ENCODE peak calls at places on chromosomes 4 and X, in five cellular contexts. A is brain microvascular endothelial cell, F is right cardiac atrium, T is lower lobe of right lung, O is substantia nigra. S is an unnamed sample.

GRCh38 chrX:136867518-136867917 is 13.0 kb downstream of the RBMX start:
- DNase-seq in O (no peak), T (no peak), F (no peak), A (no peak), S (no peak)

GRCh38 chr4:39053983-39054382 is 8.0 kb upstream of the KLHL5 start:
- DNase-seq in T (no peak), A (no peak), F (no peak), O (no peak), S (no peak)

GRCh38 chr4:24686866-24687672 is 102.7 kb upstream of the DHX15 start:
- DNase-seq in F (no peak), O (no peak), A (peak), T (peak), S (no peak)

GRCh38 chr4:159319027-159319426 is 216.1 kb downstream of the RAPGEF2 start:
- DNase-seq in T (no peak), F (no peak), O (no peak), A (no peak), S (no peak)

GRCh38 chrX:70433848-70434351 is 10.7 kb upstream of the DLG3 start:
- DNase-seq in F (peak), O (no peak), T (peak), A (no peak), S (no peak)

GRCh38 chr4:133483600-133484246 is 334.6 kb downstream of the PCDH10 start:
- DNase-seq in A (peak), T (no peak), O (no peak), F (no peak), S (no peak)

GRCh38 chr4:151624606-151625565 is 135.9 kb downstream of the GATB start:
- DNase-seq in A (no peak), F (no peak), T (no peak), O (no peak), S (no peak)

GRCh38 chr4:10074767-10075105 is 41.9 kb downstream of the WDR1 start:
- DNase-seq in O (no peak), T (no peak), F (no peak), A (peak), S (no peak)

GRCh38 chr4:78129383-78130108 is 72.4 kb downstream of the FRAS1 start:
- DNase-seq in A (no peak), O (no peak), T (no peak), F (no peak), S (no peak)

GRCh38 chrX:154751669-154752271 is 893 bp upstream of the GAB3 start:
- DNase-seq in A (no peak), T (no peak), F (no peak), O (no peak), S (no peak)

GRCh38 chr4:18020145-18020670 is 1.3 kb downstream of the LCORL start:
- DNase-seq in O (no peak), A (no peak), F (peak), T (no peak), S (no peak)

GRCh38 chr4:101953949-101954348 is 163.4 kb downstream of the BANK1 start:
- DNase-seq in F (no peak), O (no peak), A (peak), T (no peak), S (no peak)

GRCh38 chr4:73341454-73341853 is 62.6 kb upstream of the ALB start:
- DNase-seq in O (peak), T (no peak), F (no peak), A (peak), S (no peak)

GRCh38 chr4:175451238-175451965 is 360.7 kb downstream of the GPM6A start:
- DNase-seq in T (no peak), F (no peak), O (no peak), A (no peak), S (no peak)

GRCh38 chrX:41561045-41561444 is 113.9 kb downstream of the NYX start:
- DNase-seq in O (no peak), F (no peak), T (no peak), A (peak), S (no peak)

GRCh38 chrX:46754450-46755075 is 4.4 kb downstream of the SLC9A7 start:
- DNase-seq in A (no peak), T (no peak), F (no peak), O (no peak), S (no peak)

GRCh38 chrX:119155416-119156035 is 27.9 kb upstream of the KIAA1210 start:
- DNase-seq in O (no peak), F (no peak), T (no peak), A (peak), S (no peak)

GRCh38 chr4:156515295-156515694 is 456.3 kb downstream of the PDGFC start:
- DNase-seq in A (no peak), O (no peak), F (no peak), T (no peak), S (no peak)

GRCh38 chr4:69092190-69092589 is 4.1 kb upstream of the UGT2B7 start:
- DNase-seq in T (no peak), A (peak), O (no peak), F (no peak), S (no peak)

GRCh38 chrX:139831689-139832456 is 101.0 kb downstream of the ATP11C start:
- DNase-seq in T (no peak), O (no peak), F (no peak), A (peak), S (no peak)

GRCh38 chrX:38438321-38438720 is 85.9 kb downstream of the OTC start:
- DNase-seq in F (no peak), T (no peak), O (no peak), A (no peak), S (no peak)

GRCh38 chr4:88457307-88458090 is 580 bp downstream of the HERC5 start:
- DNase-seq in A (no peak), T (peak), O (no peak), F (peak), S (no peak)

GRCh38 chr4:53747401-53747800 is 156.1 kb upstream of the LNX1 start:
- DNase-seq in O (no peak), A (no peak), T (no peak), F (no peak), S (no peak)

GRCh38 chr4:119733431-119733830 is 104.8 kb upstream of the PDE5A start:
- DNase-seq in A (peak), F (no peak), T (no peak), O (no peak), S (no peak)

GRCh38 chrX:148871422-148872152 is 371.2 kb downstream of the AFF2 start:
- DNase-seq in F (no peak), A (peak), O (no peak), T (no peak), S (no peak)

GRCh38 chrX:153317996-153318722 is 3.4 kb downstream of the PNMA6F start:
- DNase-seq in O (no peak), F (no peak), A (no peak), T (no peak), S (no peak)

GRCh38 chrX:48045410-48046311 is 25.8 kb downstream of the ZNF630 start:
- DNase-seq in F (peak), T (no peak), A (peak), O (no peak), S (no peak)

GRCh38 chrX:138067415-138067814 is 501.5 kb downstream of the ZIC3 start:
- DNase-seq in F (no peak), O (no peak), A (no peak), T (no peak), S (no peak)

GRCh38 chr4:182207806-182208483 is 35.3 kb upstream of the TENM3 start:
- DNase-seq in O (no peak), F (no peak), A (peak), T (no peak), S (no peak)
- H3K27ac ChIP-seq in O (no peak), F (no peak), A (peak), T (no peak), S (no peak)

DNA sequence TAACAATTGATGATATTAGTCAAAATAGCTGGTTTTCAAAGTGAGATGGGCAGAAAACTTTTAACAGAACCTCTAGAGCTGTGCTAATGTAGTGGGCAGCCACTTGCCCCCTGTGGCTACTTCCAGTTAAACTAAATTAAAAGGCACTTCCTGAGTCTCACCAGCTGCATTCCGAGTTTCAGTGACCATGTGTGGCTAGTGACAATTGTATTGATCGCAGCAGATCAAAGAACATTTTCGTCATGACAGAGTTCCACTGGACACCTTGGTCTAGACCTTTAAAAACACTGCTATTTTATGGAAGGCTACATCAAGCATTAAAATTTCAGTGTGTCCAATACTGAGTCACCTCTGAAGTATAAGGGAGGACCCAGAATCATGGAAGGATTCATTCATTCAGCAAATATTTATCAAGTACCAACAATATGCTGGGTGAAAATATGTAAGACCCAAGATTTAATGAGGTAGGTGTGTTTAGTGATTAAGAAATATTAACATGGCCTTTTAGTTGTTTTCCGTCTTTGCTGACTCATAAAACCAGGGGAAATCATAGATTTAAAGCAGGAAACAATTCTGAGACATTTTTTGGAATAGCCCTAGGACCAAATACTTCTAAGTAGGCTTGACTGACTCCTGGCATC is 5.1 kb upstream of the FAT1 start:
- DNase-seq in A (no peak), T (no peak), F (no peak), O (no peak), S (no peak)
- H3K27ac ChIP-seq in A (peak), T (no peak), F (no peak), O (no peak), S (no peak)

GRCh38 chrX:10254746-10255145 is 98.0 kb downstream of the CLCN4 start:
- DNase-seq in T (no peak), O (no peak), F (no peak), A (no peak), S (no peak)

GRCh38 chrX:10259716-10260115 is 102.9 kb downstream of the CLCN4 start:
- DNase-seq in F (no peak), T (no peak), O (no peak), A (peak), S (no peak)
- H3K27ac ChIP-seq in F (no peak), T (no peak), O (no peak), A (no peak), S (no peak)

GRCh38 chr4:7842384-7843279 is 97.0 kb downstream of the AFAP1 start:
- DNase-seq in T (no peak), O (no peak), F (peak), A (peak), S (no peak)

GRCh38 chr4:7841071-7841470 is 98.6 kb downstream of the AFAP1 start:
- DNase-seq in O (no peak), F (no peak), A (no peak), T (no peak), S (no peak)

GRCh38 chr4:7839856-7840255 is 99.8 kb downstream of the AFAP1 start:
- DNase-seq in O (no peak), T (no peak), F (no peak), A (no peak), S (no peak)

GRCh38 chr4:7837597-7838135 is 102.0 kb downstream of the AFAP1 start:
- DNase-seq in F (no peak), A (no peak), O (no peak), T (no peak), S (no peak)

DNA sequence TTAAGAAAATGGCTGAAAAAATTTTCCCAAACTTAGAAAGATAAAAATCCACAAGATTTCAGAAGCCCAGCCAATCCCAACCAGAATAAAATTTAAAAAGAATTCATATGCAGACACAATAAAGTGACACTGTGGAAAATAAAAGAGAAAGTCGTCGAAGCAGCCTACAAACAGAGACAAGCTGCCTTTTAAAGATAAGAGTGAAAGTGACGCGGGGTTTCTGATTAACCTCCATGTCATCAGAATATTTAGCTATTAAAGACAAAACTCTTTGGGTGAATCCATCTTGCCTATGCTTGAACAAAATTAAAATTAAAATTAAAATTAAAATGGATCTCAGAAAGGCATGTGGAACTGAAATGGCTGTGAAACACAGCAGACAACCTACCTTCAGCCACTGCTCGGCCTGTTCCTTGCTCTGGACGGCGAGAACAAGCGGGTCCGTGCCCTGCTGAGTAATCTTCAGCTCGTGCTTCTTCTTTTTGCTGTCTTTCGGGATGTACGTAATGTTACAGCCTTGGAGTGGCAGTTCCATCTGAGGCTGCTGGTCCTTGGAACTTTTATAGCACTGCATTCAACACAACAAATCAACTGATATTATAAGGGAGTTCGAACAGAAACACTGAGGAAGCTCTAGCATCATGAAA is 101.4 kb downstream of the AFAP1 start:
- DNase-seq in T (no peak), O (no peak), A (no peak), F (no peak), S (no peak)
- H3K27ac ChIP-seq in T (no peak), O (no peak), A (no peak), F (peak), S (no peak)

DNA sequence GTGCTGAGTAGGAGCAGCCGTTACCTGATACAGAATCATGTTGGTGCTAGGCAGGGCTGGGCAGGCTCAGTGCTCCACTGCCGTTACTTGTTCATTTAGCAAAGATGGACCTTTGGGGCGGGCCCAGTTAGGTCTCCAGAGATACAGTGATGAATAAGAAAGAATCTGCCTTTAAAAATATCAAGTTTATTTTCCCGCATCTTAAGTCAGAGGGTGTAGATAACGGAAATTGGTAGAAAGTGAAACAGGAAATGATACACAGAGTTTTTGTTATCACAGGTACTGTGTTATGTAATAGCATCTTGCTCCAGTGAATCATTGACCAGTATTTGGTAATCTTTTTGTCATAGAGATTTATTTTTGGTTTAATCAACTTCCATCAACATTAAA is 5.5 kb downstream of the TMEM131L start:
- DNase-seq in A (no peak), T (no peak), O (no peak), F (no peak), S (no peak)
- H3K27ac ChIP-seq in A (no peak), T (no peak), O (no peak), F (no peak), S (no peak)

GRCh38 chr4:83618991-83619390 is 83.1 kb downstream of the GPAT3 start:
- DNase-seq in T (no peak), A (no peak), O (peak), F (no peak), S (no peak)

GRCh38 chr4:83613994-83614393 is 78.1 kb downstream of the GPAT3 start:
- DNase-seq in T (no peak), A (no peak), O (no peak), F (no peak), S (no peak)

GRCh38 chr4:83618431-83618830 is 82.5 kb downstream of the GPAT3 start:
- DNase-seq in O (no peak), T (no peak), F (no peak), A (peak), S (no peak)

GRCh38 chr4:83616252-83616651 is 80.3 kb downstream of the GPAT3 start:
- DNase-seq in T (no peak), A (no peak), O (no peak), F (no peak), S (no peak)

GRCh38 chr4:83617371-83618021 is 81.6 kb downstream of the GPAT3 start:
- DNase-seq in F (no peak), T (no peak), A (no peak), O (no peak), S (no peak)
- H3K27ac ChIP-seq in F (peak), T (no peak), A (no peak), O (no peak), S (no peak)

GRCh38 chr4:81508786-81509574 is 37.3 kb upstream of the RASGEF1B start:
- DNase-seq in T (no peak), F (no peak), O (no peak), A (no peak), S (no peak)
- H3K27ac ChIP-seq in T (peak), F (no peak), O (no peak), A (no peak), S (no peak)

GRCh38 chr4:158195297-158195696 is 15.0 kb upstream of the TMEM144 start:
- DNase-seq in F (no peak), A (no peak), O (no peak), T (no peak), S (no peak)
- H3K27ac ChIP-seq in F (no peak), A (no peak), O (peak), T (no peak), S (peak)

GRCh38 chr4:71290481-71290880 is 48.3 kb upstream of the SLC4A4 start:
- DNase-seq in T (no peak), F (no peak), O (no peak), A (no peak), S (no peak)
- H3K27ac ChIP-seq in T (no peak), F (no peak), O (no peak), A (peak), S (no peak)